ENCODE peak calls at places on chromosomes 2 and 18, in five cellular contexts. B is psoas muscle, N is A673, F is lower lobe of right lung, R is uterus. S is an unnamed sample.

GRCh38 chr2:15808980-15809379 is 131.4 kb upstream of the MYCN start:
- DNase-seq in F (no peak), R (no peak), N (no peak), B (no peak), S (no peak)

GRCh38 chr2:229901819-229902218 is 20.0 kb downstream of the TRIP12 start:
- DNase-seq in B (no peak), R (no peak), N (peak; percentile 91), F (no peak), S (peak; percentile 78)

GRCh38 chr2:32963941-32964340 is 17.2 kb downstream of the LTBP1 start:
- DNase-seq in F (no peak), N (no peak), B (no peak), R (peak; percentile 24), S (peak; percentile 52)

GRCh38 chr2:109382946-109383345 is 230.8 kb downstream of the SEPTIN10 start:
- DNase-seq in F (peak; percentile 73), B (peak; percentile 81), R (peak; percentile 39), N (peak; percentile 43), S (peak; percentile 83)

GRCh38 chr18:74290831-74291770 is 662 bp downstream of the CYB5A start:
- DNase-seq in R (peak; percentile 37), N (no peak), B (no peak), F (peak; percentile 79), S (no peak)

GRCh38 chr18:51370996-51371395 is 173.5 kb upstream of the MEX3C start:
- DNase-seq in B (no peak), F (no peak), R (no peak), N (no peak), S (no peak)

GRCh38 chr18:54740146-54740844 is 88.0 kb upstream of the RAB27B start:
- DNase-seq in B (no peak), F (no peak), R (no peak), N (peak; percentile 13), S (peak; percentile 79)

GRCh38 chr2:19835818-19836281 is 65.9 kb downstream of the TTC32 start:
- DNase-seq in F (no peak), B (peak; percentile 65), N (no peak), R (no peak), S (no peak)

GRCh38 chr2:133422946-133423345 is 145.3 kb downstream of the NCKAP5 start:
- DNase-seq in B (no peak), F (no peak), N (peak; percentile 81), R (no peak), S (peak; percentile 57)

GRCh38 chr18:46660955-46661749 is 4.1 kb upstream of the LOXHD1 start:
- DNase-seq in R (no peak), N (peak; percentile 49), F (no peak), B (no peak), S (peak; percentile 13)

GRCh38 chr2:159873136-159873728 is 75.2 kb upstream of the CD302 start:
- DNase-seq in R (no peak), N (no peak), B (no peak), F (no peak), S (no peak)

GRCh38 chr2:22281033-22281432 is 1103.9 kb upstream of the KLHL29 start:
- DNase-seq in N (no peak), F (no peak), R (no peak), B (no peak), S (peak; percentile 1)

GRCh38 chr2:129062160-129062912 is 743.7 kb upstream of the HS6ST1 start:
- DNase-seq in N (no peak), F (no peak), R (no peak), B (no peak), S (no peak)

GRCh38 chr2:240431276-240431662 is 4.2 kb upstream of the GPC1 start:
- DNase-seq in B (no peak), N (no peak), R (no peak), F (no peak), S (no peak)

GRCh38 chr2:69997296-69998184 is 36.1 kb upstream of the ASPRV1 start:
- DNase-seq in B (peak; percentile 83), N (no peak), R (no peak), F (peak; percentile 56), S (no peak)

GRCh38 chr2:157837851-157838441 is 38.2 kb downstream of the ACVR1 start:
- DNase-seq in N (peak; percentile 41), F (no peak), R (no peak), B (peak; percentile 81), S (peak; percentile 60)

GRCh38 chr2:107001964-107002696 is 116.2 kb upstream of the ST6GAL2 start:
- DNase-seq in R (no peak), F (no peak), B (no peak), N (no peak), S (peak; percentile 51)

GRCh38 chr2:181586569-181587076 is 70.3 kb downstream of the CERKL start:
- DNase-seq in R (no peak), B (no peak), F (no peak), N (no peak), S (no peak)

GRCh38 chr2:36762764-36763490 is 66.4 kb downstream of the VIT start:
- DNase-seq in N (no peak), F (no peak), R (no peak), B (no peak), S (no peak)

GRCh38 chr2:7356909-7357584 is 439.8 kb downstream of the RNF144A start:
- DNase-seq in R (no peak), N (no peak), F (no peak), B (no peak), S (no peak)
- H3K27me3 ChIP-seq in R (no peaks in the 10 kb centered on the region), N (no peaks in the 10 kb centered on the region), F (no peaks in the 10 kb centered on the region), B (no peaks in the 10 kb centered on the region), S (peaks cover 9% of the 10 kb centered on the region)

DNA sequence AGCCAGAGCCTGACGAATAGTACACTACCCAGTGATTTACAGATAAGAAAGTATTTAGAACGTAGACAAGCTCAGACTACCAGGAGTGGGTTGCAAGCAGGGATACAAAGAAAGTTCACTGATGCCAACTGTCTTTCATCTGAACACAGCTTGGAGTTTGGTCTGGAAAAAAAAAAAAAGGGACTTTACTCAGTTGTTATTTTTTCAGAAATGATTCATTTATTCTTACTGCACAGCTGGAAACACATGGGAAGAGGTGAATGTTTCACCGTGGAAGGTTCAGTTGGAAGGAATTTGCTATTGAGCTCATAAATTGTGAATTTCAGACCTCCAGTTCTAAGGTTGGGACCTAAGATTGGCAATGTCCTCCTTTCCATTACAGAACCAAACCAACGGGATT is 259.7 kb downstream of the ETAA1 start:
- DNase-seq in F (no peak), N (no peak), R (no peak), B (no peak), S (no peak)
- H3K4me3 ChIP-seq in F (no peak overlapping the region), N (no peak overlapping the region), R (no peak overlapping the region), B (no peak overlapping the region), S (no peak overlapping the region)

GRCh38 chr2:74895031-74895425 is 61.1 kb downstream of the HK2 start:
- DNase-seq in R (no peak), N (no peak), F (no peak), B (no peak), S (no peak)
- H3K27me3 ChIP-seq in R (no peaks in the 10 kb centered on the region), N (no peaks in the 10 kb centered on the region), F (no peaks in the 10 kb centered on the region), B (no peaks in the 10 kb centered on the region), S (no peaks in the 10 kb centered on the region)

GRCh38 chr2:217806480-217806760 is 196.4 kb downstream of the TNS1 start:
- DNase-seq in B (peak; percentile 50), F (no peak), R (no peak), N (no peak), S (no peak)

GRCh38 chr2:217807025-217807424 is 195.8 kb downstream of the TNS1 start:
- DNase-seq in N (no peak), B (no peak), F (no peak), R (no peak), S (no peak)

GRCh38 chr2:217808326-217808725 is 194.5 kb downstream of the TNS1 start:
- DNase-seq in F (no peak), B (no peak), N (no peak), R (no peak), S (no peak)

GRCh38 chr2:217805679-217806479 is 196.9 kb downstream of the TNS1 start:
- DNase-seq in F (no peak), N (no peak), B (peak; percentile 72), R (no peak), S (no peak)

GRCh38 chr2:217807753-217808152 is 195.0 kb downstream of the TNS1 start:
- DNase-seq in N (no peak), R (no peak), F (peak; percentile 11), B (peak; percentile 34), S (no peak)
- H3K4me3 ChIP-seq in N (no peak overlapping the region), R (no peak overlapping the region), F (no peak overlapping the region), B (no peak overlapping the region), S (no peak overlapping the region)

DNA sequence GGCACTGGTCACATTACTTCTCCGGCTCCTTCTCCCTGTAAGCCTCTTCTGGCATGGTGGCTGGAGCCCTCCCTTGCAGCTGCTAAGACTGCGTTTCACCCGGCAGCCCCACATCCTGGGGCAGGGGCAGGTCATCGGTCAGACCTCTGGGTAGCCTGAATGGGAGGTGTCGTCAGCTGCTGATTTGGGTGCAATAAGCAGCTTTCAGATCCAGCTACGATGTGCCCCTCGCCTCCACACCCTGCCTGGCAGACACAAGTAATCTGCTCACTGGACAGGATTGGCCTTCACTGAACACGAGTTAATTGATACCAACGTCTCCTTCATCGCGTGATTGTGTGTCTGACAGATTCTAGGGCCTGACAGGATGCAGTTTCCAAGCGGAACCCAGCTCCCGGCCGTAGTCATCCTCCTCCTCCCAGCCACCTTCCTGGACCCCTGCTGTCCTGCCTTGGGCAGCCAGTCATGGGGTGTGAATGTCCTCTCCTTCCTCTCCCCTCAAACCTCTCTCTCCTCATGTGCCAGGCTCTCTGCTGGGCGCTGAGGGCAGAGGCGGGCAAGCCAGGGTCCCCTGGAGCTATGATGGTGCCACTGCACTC is 18.9 kb upstream of the PDIA6 start:
- DNase-seq in F (no peak), B (no peak), N (no peak), R (no peak), S (no peak)
- H3K27me3 ChIP-seq in F (peaks cover 48% of the 10 kb centered on the region), B (peaks cover 14% of the 10 kb centered on the region), N (peaks cover 2% of the 10 kb centered on the region), R (no peaks in the 10 kb centered on the region), S (peaks cover 61% of the 10 kb centered on the region)

DNA sequence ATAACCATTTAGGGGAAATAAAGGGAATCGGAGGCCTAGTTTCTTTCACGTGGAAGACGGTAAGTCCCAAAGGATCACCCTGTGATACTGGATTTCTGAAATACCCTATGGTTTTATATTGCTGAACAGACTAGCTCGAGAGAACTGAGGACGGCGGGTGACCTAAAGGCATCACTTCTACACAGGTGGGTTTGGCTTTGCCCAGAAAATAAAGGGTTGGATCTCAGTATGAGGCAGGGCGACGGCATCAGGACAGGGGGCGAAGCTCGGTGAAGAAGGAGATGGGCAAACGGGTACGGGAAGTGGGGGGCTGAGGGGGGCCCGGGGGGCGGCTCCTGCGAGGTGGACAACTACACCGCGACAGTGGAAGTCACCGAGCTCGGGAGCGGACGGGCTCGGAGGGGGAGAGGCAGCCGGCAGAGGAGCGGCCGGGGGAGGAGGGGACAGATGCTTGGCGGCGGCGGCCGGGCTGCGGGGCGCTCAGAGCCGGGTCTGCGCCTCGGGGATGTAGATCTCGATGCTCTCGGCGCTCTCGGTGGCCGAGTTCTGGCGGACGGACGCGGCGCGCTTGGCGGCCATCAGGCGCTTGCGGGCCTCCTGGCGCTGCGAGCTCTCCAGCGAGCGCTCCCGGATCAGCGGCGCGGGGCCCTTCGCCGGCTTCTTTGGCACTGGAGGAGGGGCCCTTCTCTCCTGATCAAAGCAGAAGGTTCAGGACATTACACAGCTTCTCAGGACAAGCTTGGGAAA is 48.9 kb downstream of the TGIF1 start:
- DNase-seq in F (peak; percentile 48), N (no peak), R (peak; percentile 27), B (no peak), S (peak; percentile 41)
- H3K4me3 ChIP-seq in F (peak overlapping the region; percentile 54), N (no peak overlapping the region), R (no peak overlapping the region), B (peak overlapping the region; percentile 63), S (peak overlapping the region; percentile 78)

GRCh38 chr18:36187826-36188721 is 777 bp downstream of the MOCOS start:
- DNase-seq in N (no peak), F (peak; percentile 56), B (peak; percentile 90), R (peak; percentile 25), S (peak; percentile 25)
- H3K27me3 ChIP-seq in N (peaks cover 22% of the 10 kb centered on the region), F (no peaks in the 10 kb centered on the region), B (peaks cover 9% of the 10 kb centered on the region), R (no peaks in the 10 kb centered on the region), S (peaks cover 3% of the 10 kb centered on the region)

S was measured in adipocyte.